ENCODE peak calls at places on chromosomes 13 and 19, in four cellular contexts. J is SK-N-SH, U is upper lobe of right lung, L is neural progenitor cell. X is an unnamed sample. For H3K9me3, the result is how much of the 10 kb centered on the place peaks cover.

GRCh38 chr13:71514900-71515598 is 352.0 kb downstream of the DACH1 start:
- DNase-seq in J (no peak), U (no peak), L (no peak), X (no peak)

GRCh38 chr13:24671367-24672117 is 8.7 kb upstream of the ATP12A start:
- DNase-seq in J (peak), U (no peak), L (peak), X (no peak)

GRCh38 chr13:98450495-98451167 is 126.3 kb downstream of the STK24 start:
- DNase-seq in J (no peak), U (peak), L (no peak), X (peak)

GRCh38 chr19:18385675-18386542 is at the start of gene GDF15:
- DNase-seq in J (peak), U (peak), L (peak), X (no peak)

GRCh38 chr19:31334849-31335624 is 14.2 kb downstream of the TSHZ3 start:
- DNase-seq in J (no peak), U (no peak), L (no peak), X (no peak)

GRCh38 chr13:90299238-90299637 is 1048.2 kb upstream of the MIR17HG start:
- DNase-seq in J (no peak), U (no peak), L (no peak), X (no peak)

GRCh38 chr19:46946611-46947238 is 72.9 kb upstream of the NPAS1 start:
- DNase-seq in J (no peak), U (no peak), L (no peak), X (no peak)

GRCh38 chr19:18871543-18871942 is 24.4 kb downstream of the CERS1 start:
- DNase-seq in J (no peak), U (no peak), L (no peak), X (no peak)

GRCh38 chr13:110559429-110559943 is 2.0 kb downstream of the RAB20 start:
- DNase-seq in J (no peak), U (peak), L (no peak), X (no peak)

GRCh38 chr13:60679131-60679530 is 282.1 kb downstream of the TDRD3 start:
- DNase-seq in J (no peak), U (no peak), L (no peak), X (no peak)

GRCh38 chr13:114019367-114019766 is 45.5 kb upstream of the C13orf46 start:
- DNase-seq in J (peak), U (no peak), L (peak), X (no peak)

GRCh38 chr13:43755844-43756243 is 30.9 kb downstream of the ENOX1 start:
- DNase-seq in J (no peak), U (no peak), L (no peak), X (no peak)

GRCh38 chr13:46899801-46900200 is 2.9 kb upstream of the HTR2A start:
- DNase-seq in J (no peak), U (no peak), L (no peak), X (no peak)

GRCh38 chr19:31350693-31351211 is 1.5 kb upstream of the TSHZ3 start:
- DNase-seq in J (peak), U (peak), L (peak), X (peak)

GRCh38 chr13:32134991-32135390 is 103.4 kb downstream of the FRY start:
- DNase-seq in J (no peak), U (no peak), L (no peak), X (no peak)

GRCh38 chr13:32136061-32136460 is 104.5 kb downstream of the FRY start:
- DNase-seq in J (no peak), U (no peak), L (no peak), X (no peak)

GRCh38 chr13:32135655-32136054 is 104.1 kb downstream of the FRY start:
- DNase-seq in J (no peak), U (no peak), L (no peak), X (no peak)

GRCh38 chr13:32136716-32137115 is 105.1 kb downstream of the FRY start:
- DNase-seq in J (no peak), U (no peak), L (no peak), X (no peak)

DNA sequence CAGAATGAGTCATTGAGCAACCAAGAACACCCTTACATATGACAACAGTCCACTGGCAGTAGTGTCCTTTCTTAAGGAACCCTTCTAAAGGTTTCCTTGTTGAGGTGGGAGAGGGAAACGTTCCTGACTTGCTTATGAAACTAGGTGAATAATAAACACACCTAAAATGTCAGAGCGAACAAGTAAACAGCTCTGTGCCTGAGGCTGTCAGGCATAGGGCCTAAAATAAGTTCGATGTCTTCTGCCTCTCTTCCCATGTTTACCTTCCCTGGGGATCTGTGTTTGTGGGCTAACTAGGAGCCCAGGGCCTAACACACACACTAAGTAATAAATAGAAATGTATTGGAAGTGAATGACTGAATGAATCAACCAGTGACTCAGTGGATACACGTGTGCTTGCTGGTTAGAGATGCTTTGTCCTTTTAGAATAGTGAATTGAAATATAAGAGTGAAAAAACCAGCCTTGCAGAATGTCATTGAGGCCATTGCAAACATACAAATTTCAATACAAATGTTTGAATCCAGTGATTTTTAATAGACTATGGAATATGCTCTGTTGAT is 102.7 kb downstream of the FRY start:
- DNase-seq in J (no peak), U (no peak), L (no peak), X (no peak)
- H3K27ac ChIP-seq in J (no peak), U (no peak), L (no peak), X (no peak)

GRCh38 chr13:41132512-41133152 is at the start of gene KBTBD6:
- DNase-seq in J (peak), U (peak), L (peak), X (peak)

GRCh38 chr13:41137241-41137640 is 4.6 kb upstream of the KBTBD6 start:
- DNase-seq in J (no peak), U (no peak), L (no peak), X (no peak)

GRCh38 chr13:41130356-41130755 is 2.2 kb downstream of the KBTBD6 start:
- DNase-seq in J (no peak), U (no peak), L (no peak), X (no peak)

GRCh38 chr13:41136396-41137031 is 3.9 kb upstream of the KBTBD6 start:
- DNase-seq in J (no peak), U (no peak), L (no peak), X (no peak)

GRCh38 chr13:41133951-41134350 is 1.3 kb upstream of the KBTBD6 start:
- DNase-seq in J (no peak), U (no peak), L (no peak), X (no peak)
- H3K4me3 ChIP-seq in J (no peak), U (no peak), L (peak), X (no peak)

GRCh38 chr19:57560049-57560491 is 407 bp upstream of the ZNF550 start:
- DNase-seq in J (peak), U (no peak), L (no peak), X (no peak)
- H3K9me3 ChIP-seq in J (under half), U (under half), L (under half), X (under half)

GRCh38 chr13:106534844-106535551 is 464 bp downstream of the EFNB2 start:
- DNase-seq in J (no peak), U (peak), L (no peak), X (peak)

GRCh38 chr13:106530907-106531520 is 4.4 kb downstream of the EFNB2 start:
- DNase-seq in J (no peak), U (no peak), L (peak), X (no peak)

GRCh38 chr13:106532111-106532929 is 3.1 kb downstream of the EFNB2 start:
- DNase-seq in J (peak), U (no peak), L (peak), X (no peak)

GRCh38 chr13:106533940-106534843 is 1.3 kb downstream of the EFNB2 start:
- DNase-seq in J (peak), U (peak), L (peak), X (no peak)

GRCh38 chr13:106533101-106533939 is 2.1 kb downstream of the EFNB2 start:
- DNase-seq in J (peak), U (peak), L (peak), X (no peak)
- H3K27ac ChIP-seq in J (peak), U (peak), L (no peak), X (no peak)

GRCh38 chr13:45681101-45681500 is 21.0 kb upstream of the CBY2 start:
- DNase-seq in J (no peak), U (no peak), L (no peak), X (no peak)
- H3K4me3 ChIP-seq in J (no peak), U (no peak), L (no peak), X (no peak)

DNA sequence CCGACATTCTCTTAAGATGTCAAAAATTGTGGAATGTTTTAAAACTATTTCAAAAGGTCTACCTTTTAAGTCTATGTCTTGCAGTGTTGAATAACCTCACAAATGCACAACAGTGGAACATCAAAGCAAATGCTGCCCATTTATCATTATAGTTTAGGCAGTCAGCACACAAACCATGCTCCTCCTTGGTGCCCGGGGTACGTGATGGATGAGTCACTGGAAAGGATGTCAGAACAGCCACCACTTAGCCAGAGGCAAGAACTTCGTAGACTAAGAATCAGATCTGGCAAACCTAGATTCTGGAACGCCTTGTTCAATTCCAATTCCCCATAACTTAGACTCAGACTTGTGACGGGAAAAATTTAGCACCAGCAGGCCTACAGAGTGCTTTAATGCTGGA is 343.6 kb downstream of the FGF9 start:
- DNase-seq in J (no peak), U (no peak), L (no peak), X (no peak)
- H3K9me3 ChIP-seq in J (under half), U (under half), L (under half), X (under half)

GRCh38 chr19:14111486-14111885 is 6.1 kb downstream of the PRKACA start:
- DNase-seq in J (no peak), U (no peak), L (no peak), X (no peak)

GRCh38 chr19:14110650-14111049 is 6.9 kb downstream of the PRKACA start:
- DNase-seq in J (no peak), U (no peak), L (no peak), X (no peak)

GRCh38 chr19:14113762-14114414 is 3.7 kb downstream of the PRKACA start:
- DNase-seq in J (no peak), U (peak), L (no peak), X (no peak)

GRCh38 chr19:14112809-14113385 is 4.7 kb downstream of the PRKACA start:
- DNase-seq in J (no peak), U (no peak), L (no peak), X (no peak)

DNA sequence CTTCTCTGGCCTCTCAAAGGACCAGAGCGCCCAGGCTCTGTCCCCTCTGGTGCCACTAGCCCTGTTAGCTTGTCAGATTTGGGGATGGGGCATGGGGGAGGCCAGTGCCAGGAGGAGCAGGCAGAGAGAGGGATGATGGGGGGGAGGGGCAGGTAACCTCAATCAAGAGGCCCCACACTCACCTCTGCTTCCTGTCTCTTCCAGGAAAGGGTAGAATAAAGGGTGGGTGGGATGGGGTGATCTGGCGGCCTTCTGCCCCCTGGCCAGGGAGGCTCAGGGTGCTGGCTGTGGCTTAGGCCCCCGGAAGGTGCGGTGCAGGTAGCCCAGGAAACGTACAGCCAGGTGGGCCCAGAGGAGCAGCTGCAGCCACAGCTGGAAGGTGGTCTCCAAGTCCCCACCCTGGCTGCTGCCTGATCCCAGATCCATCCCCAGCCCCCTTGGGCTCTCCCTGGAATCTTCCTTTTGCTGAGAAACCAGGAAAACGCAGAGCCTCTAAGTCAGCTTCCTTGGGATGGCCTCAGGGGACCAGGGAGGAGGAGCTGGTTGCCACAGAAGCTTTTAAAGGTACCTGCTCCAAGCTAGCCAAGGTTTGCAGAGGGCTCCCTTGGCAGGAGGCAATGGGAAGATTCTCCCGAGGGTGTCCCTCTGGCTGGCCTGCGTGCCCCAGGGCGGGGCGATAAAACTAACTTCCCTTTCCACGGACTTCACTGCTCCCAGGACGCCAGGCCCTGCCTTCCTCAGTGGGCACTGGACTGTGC is 5.3 kb downstream of the PRKACA start:
- DNase-seq in J (no peak), U (no peak), L (no peak), X (no peak)
- H3K27ac ChIP-seq in J (no peak), U (peak), L (no peak), X (no peak)